ENCODE peak calls at places on chromosome 21, in eight cellular contexts. Z, R, E, H, X, J, T and P are unnamed samples.

GRCh38 chr21:15293251-15293650 is 228.5 kb upstream of the NRIP1 start:
- DNase-seq in Z (no peak), R (no peak), E (no peak), H (no peak), X (no peak), J (no peak), T (no peak), P (peak)

GRCh38 chr21:31555741-31556191 is 103.7 kb upstream of the SOD1 start:
- DNase-seq in Z (no peak), R (no peak), E (no peak), H (no peak), X (no peak), J (no peak), T (no peak), P (no peak)

GRCh38 chr21:15140321-15141019 is 75.7 kb upstream of the NRIP1 start:
- DNase-seq in Z (peak), R (no peak), E (no peak), H (no peak), X (no peak), J (peak), T (no peak), P (no peak)

GRCh38 chr21:43836616-43837015 is 28.4 kb upstream of the AGPAT3 start:
- DNase-seq in Z (no peak), R (no peak), E (no peak), H (no peak), X (no peak), J (no peak), T (no peak), P (no peak)

GRCh38 chr21:35256468-35256988 is 207.4 kb upstream of the RUNX1 start:
- DNase-seq in Z (peak), R (peak), E (peak), H (peak), X (peak), J (peak), T (peak), P (peak)

GRCh38 chr21:44322621-44323325 is 16.4 kb downstream of the CFAP410 start:
- DNase-seq in Z (no peak), R (no peak), E (no peak), H (no peak), X (no peak), J (no peak), T (no peak), P (no peak)

GRCh38 chr21:34986561-34987533 is 62.3 kb downstream of the RUNX1 start:
- DNase-seq in Z (no peak), R (no peak), E (no peak), H (no peak), X (no peak), J (no peak), T (no peak), P (no peak)

GRCh38 chr21:36566606-36567005 is 86.7 kb upstream of the CLDN14 start:
- DNase-seq in Z (no peak), R (no peak), E (no peak), H (no peak), X (no peak), J (no peak), T (no peak), P (no peak)

GRCh38 chr21:41769106-41769505 is 2.3 kb upstream of the RIPK4 start:
- DNase-seq in Z (no peak), R (no peak), E (no peak), H (no peak), X (no peak), J (no peak), T (peak), P (no peak)
- H3K27ac ChIP-seq in Z (peak), R (no peak), E (no peak), H (no peak), X (no peak), J (peak), T (peak), P (no peak)

DNA sequence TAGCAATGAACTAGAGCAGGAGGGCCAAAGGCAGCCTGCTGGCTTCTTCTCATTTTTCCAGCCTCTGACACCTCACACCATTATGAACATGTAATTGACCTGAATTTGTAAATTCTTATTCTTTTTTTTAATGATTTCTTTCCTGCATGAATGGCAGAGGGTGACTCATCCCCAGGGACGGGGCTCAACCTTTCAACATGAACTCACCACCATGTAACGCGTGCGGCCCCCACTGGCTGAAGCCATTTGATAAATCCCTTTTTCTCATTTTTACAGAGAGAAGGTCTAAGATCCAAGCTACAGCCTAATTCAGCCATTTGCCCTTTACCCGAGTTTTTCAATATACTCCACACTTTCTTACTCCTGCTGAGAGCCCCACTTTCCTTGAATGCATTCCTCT is 9.3 kb upstream of the ETS2 start:
- DNase-seq in Z (no peak), R (no peak), E (no peak), H (no peak), X (no peak), J (no peak), T (no peak), P (peak)
- H3K27ac ChIP-seq in Z (no peak), R (no peak), E (no peak), H (no peak), X (no peak), J (no peak), T (no peak), P (no peak)

GRCh38 chr21:29179503-29179902 is 49.1 kb downstream of the MAP3K7CL start:
- DNase-seq in Z (no peak), R (no peak), E (no peak), H (no peak), X (no peak), J (no peak), T (no peak), P (no peak)

GRCh38 chr21:29182674-29183073 is 52.2 kb downstream of the MAP3K7CL start:
- DNase-seq in Z (no peak), R (no peak), E (no peak), H (no peak), X (no peak), J (no peak), T (no peak), P (peak)

GRCh38 chr21:29178936-29179335 is 48.5 kb downstream of the MAP3K7CL start:
- DNase-seq in Z (no peak), R (no peak), E (no peak), H (no peak), X (no peak), J (no peak), T (no peak), P (no peak)

GRCh38 chr21:29184047-29184446 is 53.6 kb downstream of the MAP3K7CL start:
- DNase-seq in Z (no peak), R (no peak), E (no peak), H (no peak), X (no peak), J (no peak), T (no peak), P (peak)

DNA sequence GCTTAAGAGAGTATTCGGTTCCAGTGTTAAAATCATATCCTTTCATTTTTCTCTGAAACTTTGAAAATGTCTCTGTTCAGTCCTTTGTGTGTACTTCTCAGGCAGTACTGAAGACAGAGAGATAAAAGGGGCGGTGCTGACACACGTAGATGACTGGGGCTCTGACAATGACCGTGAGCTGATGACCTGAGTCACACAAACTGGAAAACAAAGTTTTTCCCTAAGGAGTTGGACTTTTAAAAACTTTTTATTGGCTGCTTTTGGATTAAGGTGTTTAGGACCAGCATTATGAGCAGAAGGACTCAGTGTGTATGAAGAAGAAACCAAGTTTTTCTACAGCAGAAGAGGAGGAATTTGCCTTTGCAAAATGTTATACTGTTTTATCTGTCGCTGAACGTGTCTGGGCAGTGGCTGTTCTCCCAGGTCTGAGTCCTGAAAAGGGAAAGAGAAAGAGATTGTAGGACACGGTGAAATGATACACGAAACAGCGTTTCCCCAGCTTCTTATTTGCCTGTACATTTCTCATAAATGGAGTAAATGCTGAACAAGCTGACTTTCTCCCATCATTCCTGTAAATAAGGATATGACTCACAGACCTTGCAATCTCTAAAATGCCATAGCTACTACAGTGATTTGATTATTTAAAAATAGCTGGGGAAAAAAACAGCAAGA is 51.5 kb downstream of the MAP3K7CL start:
- DNase-seq in Z (no peak), R (no peak), E (no peak), H (no peak), X (no peak), J (peak), T (no peak), P (peak)
- H3K27ac ChIP-seq in Z (peak), R (peak), E (peak), H (peak), X (peak), J (peak), T (peak), P (no peak)

DNA sequence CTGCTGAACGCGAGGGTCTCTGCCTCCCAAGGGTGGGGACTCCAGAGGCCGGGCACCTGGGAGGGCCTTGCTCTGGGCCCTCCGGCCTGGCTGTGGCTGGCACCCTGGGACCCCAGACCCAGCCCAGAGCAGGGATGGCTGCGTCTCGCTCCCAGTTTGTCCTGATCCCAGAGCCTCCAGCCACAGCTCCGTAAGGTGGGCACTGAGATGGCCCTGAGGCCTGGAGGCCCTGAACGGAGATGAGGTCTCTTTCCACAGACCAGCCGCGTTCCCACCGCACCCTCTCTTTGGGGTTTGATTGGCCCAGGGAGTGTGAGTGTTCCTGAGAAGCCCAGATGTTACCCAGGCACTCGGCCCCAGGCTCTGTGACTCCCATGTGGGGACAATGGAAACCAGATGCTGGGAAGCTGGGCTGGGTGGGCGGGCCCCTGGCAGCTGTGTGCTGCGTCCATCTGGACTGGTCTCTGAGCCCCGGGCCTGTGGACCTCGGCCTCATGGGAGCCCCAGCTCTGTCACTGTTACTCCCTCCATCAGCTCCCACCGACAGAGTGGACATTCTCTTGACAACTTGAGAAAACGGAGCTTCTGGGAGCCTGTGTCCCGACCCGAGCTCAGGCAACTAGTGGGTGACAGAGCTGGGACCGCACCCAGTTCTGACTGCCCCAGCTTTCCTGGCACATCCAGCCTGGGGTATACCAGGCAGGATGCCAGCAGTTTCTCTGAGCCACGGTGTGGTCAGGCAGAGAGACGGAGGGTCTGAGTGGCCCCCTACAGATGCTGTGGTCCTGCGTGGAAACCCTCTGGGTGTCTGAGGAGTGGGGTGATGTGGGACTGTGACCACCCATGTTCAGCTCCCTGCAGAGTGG is 9.8 kb upstream of the COL6A1 start:
- DNase-seq in Z (no peak), R (peak), E (peak), H (peak), X (no peak), J (peak), T (peak), P (no peak)
- H3K27ac ChIP-seq in Z (peak), R (peak), E (peak), H (peak), X (peak), J (peak), T (peak), P (no peak)

DNA sequence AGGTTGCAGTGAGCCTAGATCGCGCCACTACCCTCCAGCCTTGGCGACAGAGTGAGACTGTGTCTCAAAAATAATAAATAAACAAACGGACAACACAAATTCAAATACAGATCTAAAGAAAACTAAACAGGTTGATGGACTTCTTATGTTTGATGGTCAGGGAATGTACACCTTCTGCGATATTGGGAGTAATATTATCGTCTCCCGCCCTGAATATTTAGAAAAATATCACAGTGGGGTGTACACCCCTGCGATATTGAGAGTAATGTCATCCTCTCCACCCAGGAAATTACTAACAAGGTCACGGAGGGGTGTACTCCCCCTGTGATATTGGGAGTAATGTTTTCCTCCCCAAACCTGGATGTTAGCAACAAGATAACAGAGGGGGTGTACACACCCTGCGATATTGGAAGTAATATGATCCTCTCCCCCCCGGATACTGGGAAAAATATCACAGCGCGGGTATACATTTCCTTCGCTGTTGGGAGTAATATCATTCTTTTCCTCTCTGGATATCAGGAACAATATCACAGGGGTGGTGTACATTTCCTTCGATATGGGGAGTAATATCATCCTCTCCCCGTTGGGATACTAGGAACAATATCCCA is 1.4 kb upstream of the CFAP298 start:
- DNase-seq in Z (no peak), R (no peak), E (no peak), H (no peak), X (no peak), J (no peak), T (no peak), P (no peak)
- H3K27ac ChIP-seq in Z (peak), R (peak), E (peak), H (no peak), X (peak), J (peak), T (peak), P (no peak)

DNA sequence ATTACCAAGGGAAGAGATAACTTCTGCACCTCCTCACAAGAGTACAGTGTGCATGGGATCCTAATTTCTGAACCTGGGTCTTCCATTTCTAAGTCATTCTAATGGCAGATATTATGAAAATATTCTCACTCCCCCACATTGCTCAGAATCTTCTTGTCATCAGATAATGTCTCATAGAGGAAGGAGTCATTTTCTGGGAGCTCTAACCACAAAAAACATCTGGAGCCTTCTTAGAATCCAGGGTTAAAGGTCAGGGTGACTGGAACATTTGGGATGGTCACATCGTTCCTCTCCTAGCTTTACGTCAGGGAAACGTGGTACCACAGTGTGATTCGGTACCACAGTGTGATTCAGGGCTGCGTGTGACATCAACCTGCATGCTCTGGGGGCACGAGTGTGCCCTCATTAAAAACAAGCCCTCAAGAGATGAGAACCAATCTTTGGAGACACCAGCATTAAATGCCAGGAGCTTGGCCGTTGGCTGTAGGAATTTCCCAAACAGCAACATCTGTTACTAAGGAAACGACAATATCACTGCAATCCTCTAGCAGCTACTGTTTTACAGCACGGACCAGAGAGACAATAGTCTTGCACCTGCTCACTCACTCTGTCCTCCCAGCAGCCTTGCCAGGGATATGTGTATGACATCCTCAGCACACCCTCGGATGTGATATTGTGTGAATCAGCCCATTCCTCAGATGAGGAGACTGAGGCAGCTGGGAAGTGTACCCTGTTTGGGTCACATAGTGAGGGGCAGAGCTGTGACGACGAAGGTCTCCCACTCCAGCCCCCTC is 179.1 kb downstream of the PSMG1 start:
- DNase-seq in Z (no peak), R (no peak), E (no peak), H (no peak), X (no peak), J (no peak), T (no peak), P (peak)
- H3K27ac ChIP-seq in Z (peak), R (peak), E (peak), H (peak), X (peak), J (peak), T (peak), P (no peak)